ENCODE peak calls at places on chromosomes 13 and 19, in four cellular contexts. Y is GM12878, W is A549, Z is K562. B is an unnamed sample.

GRCh38 chr13:58619396-58620113 is 988.0 kb downstream of the PCDH17 start:
- DNase-seq in Y (no peak), W (no peak), Z (no peak), B (no peak)

GRCh38 chr13:38872693-38873092 is 117.9 kb downstream of the STOML3 start:
- DNase-seq in Y (no peak), W (peak; percentile 41), Z (peak; percentile 9), B (peak; percentile 35)

GRCh38 chr13:75830842-75831241 is 194.7 kb downstream of the LMO7 start:
- DNase-seq in Y (no peak), W (no peak), Z (no peak), B (no peak)

GRCh38 chr19:19597809-19598306 is 20.6 kb downstream of the PBX4 start:
- DNase-seq in Y (peak; percentile 99), W (no peak), Z (no peak), B (peak; percentile 27)

GRCh38 chr19:39544201-39544903 is 4.4 kb upstream of the EID2 start:
- DNase-seq in Y (no peak), W (no peak), Z (no peak), B (no peak)

GRCh38 chr19:41785653-41786052 is 10.7 kb upstream of the CEACAM3 start:
- DNase-seq in Y (peak; percentile 35), W (peak; percentile 93), Z (peak; percentile 85), B (peak; percentile 52)

GRCh38 chr19:8639821-8640401 is 9.5 kb downstream of the NFILZ start:
- DNase-seq in Y (no peak), W (peak; percentile 92), Z (no peak), B (no peak)

GRCh38 chr13:19810996-19811881 is 28.5 kb upstream of the PSPC1 start:
- DNase-seq in Y (no peak), W (no peak), Z (no peak), B (peak; percentile 10)

GRCh38 chr13:97878421-97879375 is 74.8 kb upstream of the IPO5 start:
- DNase-seq in Y (no peak), W (peak; percentile 4), Z (no peak), B (no peak)

GRCh38 chr13:43880930-43881329 is 1.2 kb downstream of the LACC1 start:
- DNase-seq in Y (no peak), W (no peak), Z (no peak), B (no peak)

GRCh38 chr13:30908416-30908980 is 2.4 kb downstream of the MEDAG start:
- DNase-seq in Y (no peak), W (no peak), Z (no peak), B (no peak)

GRCh38 chr13:34277971-34278370 is 460.0 kb downstream of the RFC3 start:
- DNase-seq in Y (no peak), W (no peak), Z (no peak), B (no peak)

GRCh38 chr19:18710186-18710585 is 26.7 kb downstream of the CRTC1 start:
- DNase-seq in Y (no peak), W (no peak), Z (no peak), B (no peak)

GRCh38 chr13:50905256-50905655 is 4.3 kb upstream of the RNASEH2B start:
- DNase-seq in Y (no peak), W (no peak), Z (no peak), B (no peak)
- TF ChIP-seq POLR2AphosphoS2 in Y (no peak), W (no peak), Z (no peak), B (no peak)

DNA sequence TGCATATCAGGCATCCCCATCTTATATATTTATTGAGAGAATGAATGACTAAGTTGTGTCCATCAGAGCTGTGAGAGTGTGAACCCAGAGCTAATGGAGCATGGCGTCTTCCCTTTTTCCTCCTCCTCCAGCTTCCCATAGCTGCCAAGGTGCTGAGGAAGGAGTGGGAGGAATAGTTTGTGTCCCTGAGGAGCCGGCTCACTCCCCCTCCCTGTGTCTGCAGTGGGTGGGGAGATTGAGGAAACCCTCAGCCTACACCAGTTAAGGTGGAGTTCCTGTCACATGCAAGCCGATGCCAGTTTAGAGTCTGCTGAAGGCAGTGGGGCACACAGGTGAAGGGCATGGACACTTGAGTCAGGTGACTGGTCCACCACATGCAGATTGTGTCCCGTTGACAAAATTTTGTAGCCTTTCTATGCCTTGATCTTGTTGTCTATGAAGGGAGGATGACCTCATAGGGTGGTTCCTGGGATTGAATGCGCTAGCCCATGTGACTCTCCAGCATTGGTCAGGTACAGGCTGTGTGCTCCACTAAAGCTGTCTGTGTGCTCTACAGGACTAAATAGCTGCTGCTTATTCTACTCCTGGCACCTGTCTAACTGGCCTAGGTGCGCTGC is 47.6 kb upstream of the GPI start:
- DNase-seq in Y (no peak), W (no peak), Z (peak; percentile 42), B (no peak)
- TF ChIP-seq POLR2AphosphoS2 in Y (no peak), W (no peak), Z (no peak), B (no peak)

GRCh38 chr13:23616228-23616627 is 46.0 kb downstream of the TNFRSF19 start:
- DNase-seq in Y (no peak), W (no peak), Z (no peak), B (no peak)

GRCh38 chr13:23617551-23618014 is 47.4 kb downstream of the TNFRSF19 start:
- DNase-seq in Y (no peak), W (no peak), Z (no peak), B (no peak)

GRCh38 chr13:23619073-23619855 is 49.1 kb downstream of the TNFRSF19 start:
- DNase-seq in Y (no peak), W (no peak), Z (no peak), B (no peak)

GRCh38 chr13:23620211-23620610 is 50.0 kb downstream of the TNFRSF19 start:
- DNase-seq in Y (no peak), W (no peak), Z (no peak), B (no peak)

DNA sequence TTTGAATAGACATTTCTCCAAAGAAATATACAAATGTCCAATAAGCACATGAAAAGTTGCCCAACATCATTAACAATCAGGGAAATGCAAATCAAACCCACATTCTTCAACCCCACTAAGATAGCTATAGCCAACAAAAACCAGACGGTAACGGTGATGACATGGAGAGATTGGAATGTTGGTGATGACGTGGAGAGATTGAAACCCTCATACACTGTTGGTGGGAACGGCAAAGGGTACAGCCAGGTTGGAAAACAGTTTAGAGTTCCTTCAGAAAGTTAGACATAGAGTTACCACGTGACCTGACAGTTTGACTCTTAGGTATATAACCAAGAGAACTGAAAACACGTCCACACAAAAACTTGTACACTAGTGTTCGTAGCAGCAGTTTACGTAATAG is 48.1 kb downstream of the TNFRSF19 start:
- DNase-seq in Y (no peak), W (peak; percentile 65), Z (no peak), B (no peak)
- TF ChIP-seq POLR2AphosphoS2 in Y (no peak), W (no peak), Z (no peak), B (no peak)

DNA sequence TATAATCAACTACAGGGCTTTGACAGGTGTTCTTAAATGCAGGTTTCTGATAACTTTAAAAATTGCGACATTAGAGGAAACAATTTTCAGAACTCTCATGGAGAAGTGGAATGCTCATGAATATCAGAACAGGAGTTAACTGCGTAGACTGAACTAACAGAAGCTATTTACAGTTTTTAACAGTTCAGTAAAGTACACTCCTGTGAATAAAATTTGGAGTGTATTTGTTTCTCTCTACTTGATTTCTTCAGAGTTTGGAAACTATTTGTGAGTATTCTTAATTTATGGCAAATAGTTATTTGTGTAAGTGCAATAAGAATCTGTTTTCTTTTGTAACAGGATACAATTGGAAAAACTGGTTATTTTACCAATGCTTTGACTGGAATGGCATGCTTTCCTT is 114.4 kb downstream of the TNFRSF19 start:
- DNase-seq in Y (no peak), W (no peak), Z (no peak), B (no peak)
- TF ChIP-seq POLR2AphosphoS2 in Y (no peak), W (no peak), Z (no peak), B (no peak)

DNA sequence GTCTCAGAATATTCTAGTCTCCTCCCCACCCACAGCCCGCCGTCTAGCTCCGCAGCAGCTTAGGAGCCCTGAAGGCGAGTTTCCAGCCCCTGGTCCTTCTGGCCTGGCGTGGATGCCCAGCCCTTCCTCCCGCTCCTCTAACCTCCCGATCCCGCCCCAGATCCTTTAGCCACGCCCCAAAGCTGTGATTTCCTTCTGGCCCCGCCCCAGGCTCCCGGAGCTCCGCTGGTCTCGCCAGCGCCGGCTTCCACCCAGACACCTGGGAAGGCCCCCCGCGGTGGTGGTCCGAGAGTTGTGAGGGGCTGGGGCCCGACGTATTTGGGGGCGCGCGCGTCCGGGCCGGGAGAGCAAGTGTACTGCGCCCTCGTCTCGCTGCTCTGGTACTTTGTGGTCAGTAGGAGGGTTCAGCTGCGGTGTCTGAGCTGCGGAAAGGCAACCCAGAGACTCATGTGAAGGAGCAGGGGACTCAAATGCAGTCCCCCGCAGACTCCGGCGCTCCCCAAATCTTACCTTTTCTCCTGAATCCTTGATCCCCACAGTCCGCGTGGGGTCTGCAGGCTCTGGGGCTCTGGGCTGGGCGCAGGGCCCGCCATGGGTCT is at the start of gene CGB7:
- DNase-seq in Y (no peak), W (peak; percentile 57), Z (peak; percentile 77), B (peak; percentile 17)
- TF ChIP-seq POLR2AphosphoS2 in Y (no peak), W (no peak), Z (no peak), B (no peak)

B was measured in HepG2.